ENCODE peak calls at places on chromosomes 1 and 21, in four cellular contexts. One of them, this sample, is unnamed. For H3K36me3 and H3K27me3, the result is how much of the 10 kb centered on the place peaks cover.

GRCh38 chr1:193479187-193479586 is 292.8 kb upstream of the B3GALT2 start:
- DNase-seq in BJ: no peak
- DNase-seq in gastrocnemius medialis: no peak
- DNase-seq in GM23338: no peak
- DNase-seq in this sample: no peak

GRCh38 chr1:27719286-27720251 is 6.2 kb upstream of the FAM76A start:
- DNase-seq in BJ: no peak
- DNase-seq in gastrocnemius medialis: no peak
- DNase-seq in GM23338: peak
- DNase-seq in this sample: no peak

GRCh38 chr1:26084091-26084561 is 16.7 kb upstream of the TRIM63 start:
- DNase-seq in BJ: no peak
- DNase-seq in gastrocnemius medialis: peak
- DNase-seq in GM23338: no peak
- DNase-seq in this sample: no peak

GRCh38 chr1:60227581-60228252 is 154.1 kb upstream of the C1orf87 start:
- DNase-seq in BJ: peak
- DNase-seq in gastrocnemius medialis: no peak
- DNase-seq in GM23338: no peak
- DNase-seq in this sample: no peak

GRCh38 chr1:117127840-117128239 is 6.3 kb upstream of the TRIM45 start:
- DNase-seq in BJ: no peak
- DNase-seq in gastrocnemius medialis: no peak
- DNase-seq in GM23338: no peak
- DNase-seq in this sample: no peak

GRCh38 chr1:8421721-8422120 is 103.8 kb downstream of the SLC45A1 start:
- DNase-seq in BJ: no peak
- DNase-seq in gastrocnemius medialis: peak
- DNase-seq in GM23338: no peak
- DNase-seq in this sample: no peak

GRCh38 chr1:232764458-232765231 is 40.6 kb upstream of the MAP10 start:
- DNase-seq in BJ: no peak
- DNase-seq in gastrocnemius medialis: no peak
- DNase-seq in GM23338: no peak
- DNase-seq in this sample: no peak

GRCh38 chr1:225890346-225891228 is 1.6 kb upstream of the LEFTY1 start:
- DNase-seq in BJ: no peak
- DNase-seq in gastrocnemius medialis: no peak
- DNase-seq in GM23338: peak
- DNase-seq in this sample: peak

GRCh38 chr1:205510308-205510950 is 6.0 kb downstream of the CDK18 start:
- DNase-seq in BJ: no peak
- DNase-seq in gastrocnemius medialis: no peak
- DNase-seq in GM23338: no peak
- DNase-seq in this sample: no peak

GRCh38 chr1:32960819-32961355 is 3.7 kb downstream of the RNF19B start:
- DNase-seq in BJ: no peak
- DNase-seq in gastrocnemius medialis: no peak
- DNase-seq in GM23338: no peak
- DNase-seq in this sample: no peak

GRCh38 chr1:18100493-18101063 is 7.0 kb upstream of the IGSF21 start:
- DNase-seq in BJ: peak
- DNase-seq in gastrocnemius medialis: peak
- DNase-seq in GM23338: peak
- DNase-seq in this sample: peak

GRCh38 chr1:228093050-228093906 is 9.8 kb downstream of the C1orf35 start:
- DNase-seq in BJ: no peak
- DNase-seq in gastrocnemius medialis: no peak
- DNase-seq in GM23338: no peak
- DNase-seq in this sample: peak

GRCh38 chr1:41378999-41379740 is 17.9 kb downstream of the FOXO6 start:
- DNase-seq in BJ: no peak
- DNase-seq in gastrocnemius medialis: no peak
- DNase-seq in GM23338: no peak
- DNase-seq in this sample: no peak

GRCh38 chr1:111334169-111334568 is 43.5 kb downstream of the CHIA start:
- DNase-seq in BJ: no peak
- DNase-seq in gastrocnemius medialis: no peak
- DNase-seq in GM23338: peak
- DNase-seq in this sample: peak

GRCh38 chr1:29706936-29707335 is 470.6 kb downstream of the PTPRU start:
- DNase-seq in BJ: no peak
- DNase-seq in gastrocnemius medialis: no peak
- DNase-seq in GM23338: peak
- DNase-seq in this sample: peak
- H3K4me3 ChIP-seq in BJ: peak
- H3K4me3 ChIP-seq in gastrocnemius medialis: no peak
- H3K4me3 ChIP-seq in GM23338: peak
- H3K4me3 ChIP-seq in this sample: peak

DNA sequence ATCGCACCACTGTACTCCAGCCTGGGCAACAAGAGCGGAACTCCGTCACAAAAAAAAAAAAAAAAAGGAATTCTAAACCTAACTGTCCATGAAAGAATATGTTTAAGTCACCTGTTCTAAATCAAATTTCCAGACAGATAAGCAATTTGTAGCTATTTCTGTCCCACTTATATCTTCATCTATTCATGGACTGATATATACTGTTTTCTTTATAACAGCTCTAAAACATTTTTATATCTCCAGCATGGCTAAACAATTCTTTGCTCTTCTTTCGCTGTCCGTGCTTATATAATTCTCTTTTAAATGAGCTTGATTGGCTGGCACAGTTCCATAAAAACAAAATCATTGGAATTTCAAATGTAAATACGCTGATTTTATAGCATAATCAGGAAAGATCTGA is 30.5 kb downstream of the BRWD1 start:
- DNase-seq in BJ: no peak
- DNase-seq in gastrocnemius medialis: no peak
- DNase-seq in GM23338: no peak
- DNase-seq in this sample: no peak
- H3K36me3 ChIP-seq in BJ: under half
- H3K36me3 ChIP-seq in gastrocnemius medialis: under half
- H3K36me3 ChIP-seq in GM23338: under half
- H3K36me3 ChIP-seq in this sample: under half

GRCh38 chr1:24871306-24871901 is 58.7 kb downstream of the RUNX3 start:
- DNase-seq in BJ: no peak
- DNase-seq in gastrocnemius medialis: no peak
- DNase-seq in GM23338: no peak
- DNase-seq in this sample: peak
- H3K27me3 ChIP-seq in BJ: under half
- H3K27me3 ChIP-seq in gastrocnemius medialis: under half
- H3K27me3 ChIP-seq in GM23338: under half
- H3K27me3 ChIP-seq in this sample: under half

GRCh38 chr1:231332761-231333160 is 4.9 kb downstream of the EXOC8 start:
- DNase-seq in BJ: no peak
- DNase-seq in gastrocnemius medialis: no peak
- DNase-seq in GM23338: no peak
- DNase-seq in this sample: no peak

GRCh38 chr1:231334079-231334666 is 3.5 kb downstream of the EXOC8 start:
- DNase-seq in BJ: no peak
- DNase-seq in gastrocnemius medialis: no peak
- DNase-seq in GM23338: no peak
- DNase-seq in this sample: no peak

GRCh38 chr1:231335663-231336602 is 1.7 kb downstream of the EXOC8 start:
- DNase-seq in BJ: no peak
- DNase-seq in gastrocnemius medialis: no peak
- DNase-seq in GM23338: no peak
- DNase-seq in this sample: no peak

GRCh38 chr1:231337043-231337471 is 595 bp downstream of the EXOC8 start:
- DNase-seq in BJ: no peak
- DNase-seq in gastrocnemius medialis: peak
- DNase-seq in GM23338: peak
- DNase-seq in this sample: peak

DNA sequence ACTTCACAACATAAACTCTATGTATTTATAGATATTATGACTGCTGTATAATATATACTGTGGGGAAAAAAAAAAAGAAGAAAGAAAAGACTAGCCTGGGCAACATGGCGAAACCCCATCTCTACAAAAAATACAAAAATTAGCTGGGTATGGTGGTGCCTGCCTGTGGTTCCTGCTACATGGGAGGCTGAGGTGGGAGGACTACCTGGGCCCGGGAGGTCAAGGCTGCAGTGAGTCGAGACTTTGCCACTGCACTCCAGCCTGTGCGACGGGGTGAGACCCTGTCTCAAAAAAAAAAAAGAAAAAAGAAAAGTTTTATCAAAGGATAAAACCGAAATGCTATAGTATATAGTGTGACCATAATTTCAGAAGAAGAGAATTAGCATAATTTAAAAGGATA is 2.7 kb downstream of the EXOC8 start:
- DNase-seq in BJ: no peak
- DNase-seq in gastrocnemius medialis: no peak
- DNase-seq in GM23338: no peak
- DNase-seq in this sample: no peak
- H3K4me3 ChIP-seq in BJ: peak
- H3K4me3 ChIP-seq in gastrocnemius medialis: peak
- H3K4me3 ChIP-seq in GM23338: peak
- H3K4me3 ChIP-seq in this sample: no peak

GRCh38 chr1:222713091-222714012 is 988 bp downstream of the BROX start:
- DNase-seq in BJ: peak
- DNase-seq in gastrocnemius medialis: peak
- DNase-seq in GM23338: peak
- DNase-seq in this sample: peak

GRCh38 chr1:222712253-222713090 is at the start of the genes AIDA and BROX:
- DNase-seq in BJ: peak
- DNase-seq in gastrocnemius medialis: peak
- DNase-seq in GM23338: peak
- DNase-seq in this sample: peak

GRCh38 chr1:222711319-222712252 is 705 bp downstream of the AIDA start:
- DNase-seq in BJ: no peak
- DNase-seq in gastrocnemius medialis: peak
- DNase-seq in GM23338: peak
- DNase-seq in this sample: peak

DNA sequence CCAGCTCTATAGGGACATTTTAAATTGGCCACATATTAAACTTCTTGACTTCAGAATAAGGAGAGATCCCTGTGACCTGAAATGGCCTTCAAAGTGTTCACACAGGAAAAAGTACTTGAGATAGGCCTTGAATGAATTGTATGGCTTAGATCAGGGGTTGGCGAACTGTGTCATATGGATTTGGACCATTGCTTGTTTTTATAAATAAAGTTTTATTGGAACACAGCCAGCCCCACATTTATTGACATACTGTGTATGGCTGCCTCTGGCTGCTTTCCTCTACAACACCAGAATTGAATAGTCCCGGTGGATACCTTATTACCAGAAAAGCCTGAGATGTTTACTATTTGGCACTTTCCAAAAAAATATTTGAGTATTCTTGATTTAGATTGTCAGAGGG is 4.0 kb downstream of the BROX start:
- DNase-seq in BJ: no peak
- DNase-seq in gastrocnemius medialis: no peak
- DNase-seq in GM23338: no peak
- DNase-seq in this sample: no peak
- H3K36me3 ChIP-seq in BJ: under half
- H3K36me3 ChIP-seq in gastrocnemius medialis: under half
- H3K36me3 ChIP-seq in GM23338: under half
- H3K36me3 ChIP-seq in this sample: under half

GRCh38 chr21:36672737-36673136 is 26.2 kb upstream of the SIM2 start:
- DNase-seq in BJ: no peak
- DNase-seq in gastrocnemius medialis: no peak
- DNase-seq in GM23338: no peak
- DNase-seq in this sample: no peak

GRCh38 chr21:36681117-36681631 is 17.7 kb upstream of the SIM2 start:
- DNase-seq in BJ: no peak
- DNase-seq in gastrocnemius medialis: no peak
- DNase-seq in GM23338: no peak
- DNase-seq in this sample: no peak

GRCh38 chr21:36676039-36676950 is 22.6 kb upstream of the SIM2 start:
- DNase-seq in BJ: no peak
- DNase-seq in gastrocnemius medialis: no peak
- DNase-seq in GM23338: peak
- DNase-seq in this sample: peak

DNA sequence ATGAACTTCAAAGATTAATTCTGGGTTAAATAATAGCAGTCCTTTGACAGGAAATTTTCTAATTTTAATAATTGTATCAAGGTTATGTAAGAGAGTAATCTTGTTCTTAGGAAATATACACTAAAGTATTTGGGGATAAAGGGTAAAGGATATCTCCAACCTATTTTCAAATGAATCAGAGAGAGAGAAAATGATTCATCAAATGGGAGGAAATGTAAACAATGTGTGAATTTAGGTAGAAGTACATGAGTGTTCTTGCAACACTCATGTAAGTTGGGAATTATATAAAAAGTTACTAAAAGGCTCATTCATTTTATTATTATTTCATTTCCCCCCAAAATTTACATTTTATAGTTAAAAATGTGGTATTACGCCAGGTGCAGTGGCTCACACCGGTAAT is 20.4 kb upstream of the SIM2 start:
- DNase-seq in BJ: no peak
- DNase-seq in gastrocnemius medialis: no peak
- DNase-seq in GM23338: no peak
- DNase-seq in this sample: no peak
- H3K27me3 ChIP-seq in BJ: under half
- H3K27me3 ChIP-seq in gastrocnemius medialis: under half
- H3K27me3 ChIP-seq in GM23338: under half
- H3K27me3 ChIP-seq in this sample: under half

GRCh38 chr1:156076609-156077429 is 5.4 kb downstream of the MEX3A start:
- DNase-seq in BJ: no peak
- DNase-seq in gastrocnemius medialis: no peak
- DNase-seq in GM23338: peak
- DNase-seq in this sample: peak
- H3K4me3 ChIP-seq in BJ: peak
- H3K4me3 ChIP-seq in gastrocnemius medialis: peak
- H3K4me3 ChIP-seq in GM23338: peak
- H3K4me3 ChIP-seq in this sample: peak

DNA sequence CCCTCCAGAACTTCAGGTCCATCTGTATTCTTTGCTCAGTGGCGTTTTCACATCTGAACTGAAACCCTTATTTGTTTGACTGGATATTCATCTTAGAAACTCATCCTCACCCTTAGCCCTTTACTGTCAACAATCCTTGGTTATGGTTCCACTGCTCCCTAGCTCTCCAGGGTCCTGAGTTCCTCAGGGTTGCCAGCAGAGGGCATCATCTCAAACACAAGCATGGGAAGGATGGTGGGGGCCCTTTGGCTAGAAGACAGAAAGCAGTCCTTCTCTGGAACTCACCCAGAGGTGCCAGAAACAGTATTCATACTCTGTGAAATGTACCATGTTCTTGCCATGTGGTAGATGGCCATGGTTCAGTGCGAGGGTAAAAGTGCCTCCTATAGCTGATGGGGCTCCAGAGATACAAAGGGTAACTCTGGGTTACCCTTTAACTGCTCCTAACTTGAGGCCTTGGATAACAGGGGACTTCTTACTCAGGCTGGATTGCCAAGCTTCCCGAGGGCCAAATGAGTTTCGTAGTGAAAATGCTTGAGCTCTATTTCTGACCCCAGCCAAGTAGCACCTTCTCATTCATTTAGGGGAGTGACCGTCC is 11.3 kb downstream of the NCSTN start:
- DNase-seq in BJ: no peak
- DNase-seq in gastrocnemius medialis: no peak
- DNase-seq in GM23338: peak
- DNase-seq in this sample: peak
- H3K36me3 ChIP-seq in BJ: under half
- H3K36me3 ChIP-seq in gastrocnemius medialis: under half
- H3K36me3 ChIP-seq in GM23338: under half
- H3K36me3 ChIP-seq in this sample: half or more

This sample was measured in H7.